ENCODE peak calls at places on chromosomes 2 and 18, in five cellular contexts. Q is A549, W is Peyer's patch, M is H54, H is ovary. S is an unnamed sample.

GRCh38 chr2:65746919-65747678 is 314.7 kb upstream of the SPRED2 start:
- DNase-seq in Q (no peak), W (no peak), M (no peak), H (peak; percentile 45), S (no peak)

GRCh38 chr2:53593891-53594585 is 173.6 kb upstream of the CHAC2 start:
- DNase-seq in Q (no peak), W (no peak), M (peak; percentile 39), H (no peak), S (no peak)

GRCh38 chr2:152450176-152450575 is 115.2 kb downstream of the FMNL2 start:
- DNase-seq in Q (no peak), W (no peak), M (no peak), H (no peak), S (no peak)

GRCh38 chr2:96960271-96960955 is 26.0 kb downstream of the FAM178B start:
- DNase-seq in Q (peak; percentile 80), W (peak; percentile 80), M (peak; percentile 88), H (peak; percentile 94), S (peak; percentile 82)

GRCh38 chr18:6021341-6022088 is 126.2 kb upstream of the TMEM200C start:
- DNase-seq in Q (no peak), W (no peak), M (no peak), H (no peak), S (no peak)

GRCh38 chr2:126843046-126843445 is 55.6 kb upstream of the TEX51 start:
- DNase-seq in Q (no peak), W (no peak), M (no peak), H (no peak), S (no peak)

GRCh38 chr18:56576826-56577573 is 61.4 kb downstream of the TXNL1 start:
- DNase-seq in Q (no peak), W (no peak), M (no peak), H (no peak), S (no peak)

GRCh38 chr2:96154506-96155380 is 9.5 kb upstream of the DUSP2 start:
- DNase-seq in Q (no peak), W (no peak), M (no peak), H (no peak), S (no peak)

GRCh38 chr18:22980394-22980793 is 47.3 kb downstream of the RBBP8 start:
- DNase-seq in Q (no peak), W (no peak), M (no peak), H (no peak), S (no peak)
- TF ChIP-seq POLR2A in Q (no peak), W (no peak), M (no peak), H (no peak), S (no peak)

GRCh38 chr18:51028201-51028805 is 1.7 kb upstream of the SMAD4 start:
- DNase-seq in Q (no peak), W (no peak), M (no peak), H (no peak), S (no peak)

GRCh38 chr18:51032193-51032592 is 2.2 kb downstream of the SMAD4 start:
- DNase-seq in Q (no peak), W (no peak), M (no peak), H (no peak), S (no peak)

GRCh38 chr18:51029694-51030536 is at the start of gene SMAD4:
- DNase-seq in Q (peak; percentile 77), W (peak; percentile 94), M (peak; percentile 69), H (peak; percentile 97), S (peak; percentile 98)

GRCh38 chr18:51029378-51029693 is 677 bp upstream of the SMAD4 start:
- DNase-seq in Q (no peak), W (no peak), M (no peak), H (no peak), S (no peak)

DNA sequence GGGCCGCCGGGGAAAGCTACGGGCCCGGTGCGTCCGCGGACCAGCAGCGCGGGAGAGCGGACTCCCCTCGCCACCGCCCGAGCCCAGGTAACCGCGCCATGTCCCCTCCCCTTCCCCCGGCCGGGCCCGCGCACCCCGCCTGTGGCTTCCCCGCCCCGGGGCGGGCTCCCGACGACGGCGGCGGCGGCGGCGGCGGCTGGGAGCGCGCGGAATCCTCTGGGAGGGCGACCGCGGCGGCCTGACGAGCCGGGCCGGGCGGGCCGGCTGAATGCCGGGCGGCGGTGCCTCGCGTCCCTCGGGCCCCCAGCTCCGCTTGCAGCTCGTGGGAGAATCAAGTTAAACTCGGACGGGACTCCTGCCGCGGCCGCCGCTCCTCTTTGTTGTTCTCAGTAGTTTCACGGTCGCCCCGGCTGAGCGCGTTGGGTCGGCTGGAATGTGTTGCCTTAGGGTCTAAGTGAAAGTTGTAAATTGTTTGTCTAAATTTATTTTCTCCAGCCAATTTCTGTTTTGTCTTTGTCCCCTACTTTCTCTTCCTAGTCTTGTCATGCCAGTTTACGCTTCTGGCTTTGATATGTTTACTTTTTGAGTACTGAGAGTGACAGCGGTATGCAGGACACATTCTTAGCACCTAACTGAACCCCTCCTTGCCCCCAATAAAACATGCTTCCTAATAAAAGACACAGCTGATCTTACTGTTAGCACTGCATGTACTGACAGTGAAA is 685 bp downstream of the SMAD4 start:
- DNase-seq in Q (peak; percentile 31), W (peak; percentile 67), M (peak; percentile 28), H (peak; percentile 78), S (peak; percentile 86)
- TF ChIP-seq POLR2A in Q (no peak), W (peak; percentile 32), M (peak; percentile 23), H (no peak), S (no peak)

GRCh38 chr2:225040862-225041209 is 1.4 kb downstream of the DOCK10 start:
- DNase-seq in Q (peak; percentile 21), W (peak; percentile 38), M (no peak), H (peak; percentile 17), S (peak; percentile 58)
- TF ChIP-seq POLR2A in Q (no peak), W (no peak), M (no peak), H (no peak), S (no peak)

GRCh38 chr2:191012346-191012745 is 1.6 kb downstream of the STAT1 start:
- DNase-seq in Q (no peak), W (no peak), M (no peak), H (no peak), S (no peak)

GRCh38 chr2:191012845-191013616 is 940 bp downstream of the STAT1 start:
- DNase-seq in Q (peak; percentile 12), W (no peak), M (no peak), H (no peak), S (no peak)

GRCh38 chr2:191013617-191013875 is 425 bp downstream of the STAT1 start:
- DNase-seq in Q (no peak), W (no peak), M (no peak), H (no peak), S (no peak)

GRCh38 chr2:191009541-191010374 is 4.2 kb downstream of the STAT1 start:
- DNase-seq in Q (no peak), W (no peak), M (no peak), H (no peak), S (no peak)

GRCh38 chr2:191010887-191011885 is 2.8 kb downstream of the STAT1 start:
- DNase-seq in Q (no peak), W (no peak), M (no peak), H (no peak), S (no peak)
- TF ChIP-seq POLR2A in Q (no peak), W (no peak), M (no peak), H (no peak), S (no peak)

DNA sequence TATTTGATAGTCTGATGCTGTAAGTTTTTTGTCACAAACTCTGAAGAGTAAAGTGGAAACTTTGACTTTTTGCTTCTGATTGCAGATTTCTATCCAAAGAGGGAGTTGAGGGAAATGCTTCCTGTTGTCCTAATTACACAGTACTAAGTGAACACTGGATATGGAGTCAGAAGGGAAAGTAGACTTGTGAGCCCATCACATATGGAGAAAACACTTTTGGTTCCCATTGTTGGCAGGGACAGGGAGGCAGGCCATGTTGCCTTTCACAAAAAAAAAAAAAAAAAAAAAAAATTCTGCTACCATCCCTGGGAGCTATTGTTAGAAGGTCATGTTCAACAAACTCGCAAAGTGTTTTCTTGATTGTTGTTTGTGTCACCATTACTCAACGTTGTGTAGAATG is 144.3 kb downstream of the RPIA start:
- DNase-seq in Q (no peak), W (no peak), M (no peak), H (no peak), S (no peak)
- TF ChIP-seq POLR2A in Q (no peak), W (no peak), M (no peak), H (no peak), S (no peak)

GRCh38 chr2:157628532-157629415 is at the start of gene ACVR1C:
- DNase-seq in Q (peak; percentile 71), W (peak; percentile 55), M (peak; percentile 50), H (peak; percentile 47), S (peak; percentile 87)
- TF ChIP-seq POLR2A in Q (no peak), W (peak; percentile 39), M (no peak), H (no peak), S (peak; percentile 52)

GRCh38 chr2:38875576-38876367 is at the start of the genes DHX57 and MORN2:
- DNase-seq in Q (peak; percentile 98), W (peak; percentile 86), M (peak; percentile 92), H (peak; percentile 88), S (peak; percentile 97)
- TF ChIP-seq POLR2A in Q (peak; percentile 79), W (no peak), M (peak; percentile 73), H (no peak), S (peak; percentile 19)

DNA sequence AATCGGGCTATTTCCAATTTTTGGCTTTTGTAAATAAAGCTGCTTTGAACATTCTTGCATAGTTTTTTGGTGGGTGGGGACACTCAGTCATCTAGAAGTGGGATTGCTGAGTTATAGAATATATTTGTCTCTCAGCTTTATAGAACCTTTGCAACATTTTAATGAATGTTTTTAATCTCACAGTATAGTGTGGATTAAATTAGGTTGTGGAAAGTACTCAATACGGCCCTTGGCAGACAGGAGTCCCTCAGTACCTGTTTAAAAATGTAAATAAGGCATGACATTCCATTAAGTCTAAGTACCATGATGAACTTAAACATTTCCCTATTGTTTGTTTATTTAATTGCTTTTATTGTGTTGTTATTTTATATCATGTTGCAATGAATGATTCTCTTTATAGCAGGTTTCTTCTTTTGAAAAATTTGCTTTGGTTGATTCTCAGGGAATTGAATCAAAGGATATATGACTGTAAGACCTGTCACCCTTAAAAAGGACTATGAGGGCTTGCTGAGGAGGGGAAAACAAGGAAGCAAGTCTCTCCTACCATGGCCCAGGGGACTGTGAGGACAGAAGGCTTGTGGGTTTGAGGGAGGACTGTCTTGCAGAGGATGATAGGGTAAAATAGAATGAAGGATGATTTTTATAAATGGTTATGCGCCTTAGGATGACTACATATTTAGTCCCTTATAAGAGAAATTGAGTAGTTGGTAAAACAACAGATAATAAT is 165.1 kb downstream of the RPIA start:
- DNase-seq in Q (no peak), W (no peak), M (no peak), H (no peak), S (no peak)
- TF ChIP-seq POLR2A in Q (no peak), W (no peak), M (no peak), H (no peak), S (no peak)

GRCh38 chr2:175037941-175038340 is 32.8 kb upstream of the CHN1 start:
- DNase-seq in Q (no peak), W (no peak), M (no peak), H (no peak), S (no peak)
- TF ChIP-seq POLR2A in Q (no peak), W (no peak), M (no peak), H (no peak), S (no peak)

DNA sequence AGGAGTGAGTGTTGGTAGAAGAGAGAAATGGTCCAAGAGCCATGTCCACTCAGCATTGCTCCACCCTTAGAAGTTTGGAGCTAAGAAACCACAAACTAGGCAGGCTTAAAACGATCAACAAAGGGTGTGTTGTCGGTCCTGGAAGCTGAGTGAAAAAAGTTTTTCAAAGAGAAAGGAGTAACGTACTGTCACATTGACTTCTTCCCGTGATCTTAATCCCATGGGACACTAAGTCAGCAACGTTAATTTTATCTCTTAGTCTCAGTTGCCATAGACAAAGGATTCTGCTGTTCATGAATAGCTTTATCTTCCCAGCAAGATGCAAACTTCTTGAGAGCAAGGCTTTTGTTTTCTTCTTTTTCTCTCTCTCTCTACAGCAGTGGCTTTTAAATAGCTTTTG is 377.3 kb downstream of the TGIF1 start:
- DNase-seq in Q (no peak), W (no peak), M (no peak), H (no peak), S (no peak)
- TF ChIP-seq POLR2A in Q (no peak), W (no peak), M (no peak), H (no peak), S (no peak)